ENCODE peak calls at places on chromosomes 3 and 15, in five cellular contexts. B is left kidney, I is activated T-cell treated with anti-CD3 and anti-CD28 coated beads for 1 hour, R is transverse colon, M is fibroblast of mammary gland. J is an unnamed sample.

GRCh38 chr3:16335772-16336621 is 71.0 kb downstream of the OXNAD1 start:
- DNase-seq in M (no peak), B (peak), I (no peak), R (no peak), J (no peak)

GRCh38 chr15:90035095-90035834 is 34.1 kb downstream of the ZNF710 start:
- DNase-seq in I (no peak), B (no peak), M (peak), R (peak), J (peak)

GRCh38 chr3:172622916-172623700 is 87.8 kb downstream of the NCEH1 start:
- DNase-seq in B (peak), I (peak), M (peak), R (peak), J (peak)

GRCh38 chr3:148911597-148911996 is 46.5 kb downstream of the CPA3 start:
- DNase-seq in R (no peak), B (no peak), M (no peak), I (no peak), J (no peak)

GRCh38 chr15:66484539-66485112 is 12.9 kb downstream of the SNAPC5 start:
- DNase-seq in B (no peak), I (no peak), M (no peak), R (no peak), J (no peak)

GRCh38 chr3:98697225-98697624 is 65.9 kb upstream of the ST3GAL6 start:
- DNase-seq in M (no peak), B (no peak), R (no peak), I (no peak), J (no peak)

GRCh38 chr15:70169147-70169546 is 71.4 kb upstream of the TLE3 start:
- DNase-seq in M (no peak), R (no peak), I (no peak), B (no peak), J (no peak)

GRCh38 chr3:146161725-146162047 is 702 bp upstream of the PLOD2 start:
- DNase-seq in B (peak), I (no peak), M (peak), R (peak), J (peak)

GRCh38 chr15:90955911-90956310 is 1.2 kb downstream of the RCCD1 start:
- DNase-seq in R (peak), M (no peak), I (no peak), B (no peak), J (no peak)

GRCh38 chr15:23690450-23690852 is 3.3 kb upstream of the NDN start:
- DNase-seq in M (peak), R (peak), I (no peak), B (peak), J (peak)

GRCh38 chr15:75673426-75674247 is 25.9 kb downstream of the SNX33 start:
- DNase-seq in B (peak), R (peak), M (peak), I (no peak), J (no peak)

GRCh38 chr3:129084501-129084900 is 23.9 kb downstream of the GP9 start:
- DNase-seq in M (no peak), R (no peak), I (no peak), B (no peak), J (no peak)

GRCh38 chr15:70291696-70292510 is 194.2 kb upstream of the TLE3 start:
- DNase-seq in R (no peak), B (no peak), M (no peak), I (no peak), J (no peak)

GRCh38 chr3:88235102-88235501 is 85.3 kb downstream of the C3orf38 start:
- DNase-seq in R (no peak), I (no peak), B (no peak), M (peak), J (no peak)

GRCh38 chr3:194686816-194687637 is 1.3 kb downstream of the FAM43A start:
- DNase-seq in R (peak), I (peak), B (peak), M (peak), J (no peak)

GRCh38 chr3:173287361-173287760 is 110.2 kb upstream of the NLGN1 start:
- DNase-seq in I (no peak), R (no peak), M (no peak), B (peak), J (no peak)

GRCh38 chr15:40695469-40695910 is 516 bp downstream of the RAD51 start:
- DNase-seq in I (no peak), B (peak), R (no peak), M (peak), J (no peak)

GRCh38 chr15:80875568-80875967 is 96.4 kb downstream of the CEMIP start:
- DNase-seq in M (peak), B (peak), I (no peak), R (no peak), J (no peak)

GRCh38 chr3:169699070-169699469 is 35.6 kb upstream of the MECOM start:
- DNase-seq in R (no peak), B (no peak), I (no peak), M (peak), J (no peak)

GRCh38 chr3:117080899-117081298 is 371.3 kb downstream of the TUSC7 start:
- DNase-seq in R (no peak), B (no peak), M (no peak), I (no peak), J (no peak)

GRCh38 chr3:127394031-127394430 is 106.2 kb upstream of the PRR20G start:
- DNase-seq in I (no peak), M (no peak), R (no peak), B (no peak), J (no peak)

GRCh38 chr15:55823699-55824098 is 80.7 kb upstream of the PRTG start:
- DNase-seq in I (no peak), R (no peak), M (peak), B (peak), J (no peak)

GRCh38 chr3:128481438-128481942 is 11.5 kb downstream of the GATA2 start:
- DNase-seq in I (no peak), M (no peak), R (no peak), B (peak), J (no peak)

GRCh38 chr3:46372492-46373359 is 2.0 kb downstream of the CCR5 start:
- DNase-seq in B (peak), M (peak), R (no peak), I (no peak), J (no peak)

GRCh38 chr15:62403164-62403809 is 238.2 kb upstream of the C2CD4B start:
- DNase-seq in I (no peak), B (no peak), R (no peak), M (peak), J (no peak)